ENCODE peak calls at places on chromosomes 11 and 22, in eight cellular contexts. Y is left lung, P is colonic mucosa, R is cardiac fibroblast, I is fibroblast of lung, B is GM23338, X is mesothelial cell of epicardium, G is Calu3. A is an unnamed sample.

GRCh38 chr11:110919241-110919893 is 207.1 kb upstream of the ARHGAP20 start:
- DNase-seq in Y (no peak), P (no peak), R (no peak), I (no peak), B (no peak), X (no peak), G (no peak), A (no peak)

GRCh38 chr11:36373040-36374010 is 77.2 kb downstream of the PRR5L start:
- DNase-seq in Y (no peak), P (no peak), R (no peak), I (no peak), B (no peak), X (no peak), G (no peak), A (no peak)

GRCh38 chr22:25174156-25174887 is 25.3 kb upstream of the CRYBB3 start:
- DNase-seq in Y (no peak), P (no peak), R (no peak), I (no peak), B (no peak), X (no peak), G (no peak), A (no peak)

GRCh38 chr11:43035011-43035564 is 276.7 kb upstream of the API5 start:
- DNase-seq in Y (no peak), P (no peak), R (no peak), I (no peak), B (no peak), X (no peak), G (peak), A (no peak)

GRCh38 chr11:134949121-134949591 is 537.1 kb upstream of the B3GAT1 start:
- DNase-seq in Y (no peak), P (no peak), R (peak), I (peak), B (no peak), X (no peak), G (no peak), A (no peak)

GRCh38 chr11:112744041-112744440 is 217.2 kb upstream of the NCAM1 start:
- DNase-seq in Y (no peak), P (no peak), R (no peak), I (no peak), B (no peak), X (no peak), G (no peak), A (no peak)

GRCh38 chr22:46678785-46679700 is 58.9 kb downstream of the GRAMD4 start:
- DNase-seq in Y (no peak), P (no peak), R (peak), I (peak), B (no peak), X (no peak), G (no peak), A (no peak)

GRCh38 chr11:11555228-11555627 is 66.6 kb downstream of the GALNT18 start:
- DNase-seq in Y (peak), P (no peak), R (no peak), I (no peak), B (no peak), X (no peak), G (no peak), A (no peak)

GRCh38 chr11:3080733-3081385 is 23.6 kb upstream of the CARS1 start:
- DNase-seq in Y (no peak), P (no peak), R (no peak), I (no peak), B (no peak), X (no peak), G (no peak), A (no peak)

GRCh38 chr22:43880743-43881055 is 11.1 kb downstream of the PNPLA5 start:
- DNase-seq in Y (no peak), P (no peak), R (no peak), I (no peak), B (no peak), X (no peak), G (no peak), A (no peak)

GRCh38 chr11:128240546-128240945 is 346.8 kb downstream of the ETS1 start:
- DNase-seq in Y (no peak), P (no peak), R (peak), I (peak), B (no peak), X (no peak), G (no peak), A (no peak)

GRCh38 chr22:22942511-22943329 is 55.1 kb downstream of the IGLL5 start:
- DNase-seq in Y (peak), P (peak), R (peak), I (peak), B (peak), X (peak), G (peak), A (peak)

GRCh38 chr11:44943696-44944095 is 7.0 kb downstream of the TP53I11 start:
- DNase-seq in Y (no peak), P (no peak), R (no peak), I (no peak), B (no peak), X (no peak), G (no peak), A (no peak)

GRCh38 chr22:37484115-37485005 is 1.8 kb downstream of the MFNG start:
- DNase-seq in Y (peak), P (peak), R (no peak), I (no peak), B (no peak), X (no peak), G (no peak), A (peak)

GRCh38 chr11:119108151-119108856 is 1.2 kb downstream of the C2CD2L start:
- DNase-seq in Y (no peak), P (peak), R (peak), I (no peak), B (peak), X (no peak), G (peak), A (no peak)

GRCh38 chr11:113184498-113184897 is 129.9 kb upstream of the TTC12 start:
- DNase-seq in Y (no peak), P (no peak), R (peak), I (peak), B (no peak), X (no peak), G (peak), A (no peak)

GRCh38 chr11:17479284-17480214 is 2.9 kb upstream of the ABCC8 start:
- DNase-seq in Y (no peak), P (peak), R (peak), I (peak), B (peak), X (no peak), G (peak), A (no peak)

GRCh38 chr22:48259991-48260670 is 1497.7 kb downstream of the TBC1D22A start:
- DNase-seq in Y (no peak), P (no peak), R (no peak), I (no peak), B (no peak), X (no peak), G (no peak), A (no peak)

GRCh38 chr11:129414144-129414876 is 38.7 kb downstream of the BARX2 start:
- DNase-seq in Y (no peak), P (no peak), R (no peak), I (no peak), B (no peak), X (no peak), G (no peak), A (no peak)

GRCh38 chr11:67312187-67313021 is 9.1 kb downstream of the SSH3 start:
- DNase-seq in Y (peak), P (peak), R (no peak), I (no peak), B (no peak), X (no peak), G (peak), A (no peak)

GRCh38 chr11:9574806-9575530 is 1.5 kb downstream of the WEE1 start:
- DNase-seq in Y (peak), P (peak), R (peak), I (peak), B (peak), X (no peak), G (peak), A (no peak)

DNA sequence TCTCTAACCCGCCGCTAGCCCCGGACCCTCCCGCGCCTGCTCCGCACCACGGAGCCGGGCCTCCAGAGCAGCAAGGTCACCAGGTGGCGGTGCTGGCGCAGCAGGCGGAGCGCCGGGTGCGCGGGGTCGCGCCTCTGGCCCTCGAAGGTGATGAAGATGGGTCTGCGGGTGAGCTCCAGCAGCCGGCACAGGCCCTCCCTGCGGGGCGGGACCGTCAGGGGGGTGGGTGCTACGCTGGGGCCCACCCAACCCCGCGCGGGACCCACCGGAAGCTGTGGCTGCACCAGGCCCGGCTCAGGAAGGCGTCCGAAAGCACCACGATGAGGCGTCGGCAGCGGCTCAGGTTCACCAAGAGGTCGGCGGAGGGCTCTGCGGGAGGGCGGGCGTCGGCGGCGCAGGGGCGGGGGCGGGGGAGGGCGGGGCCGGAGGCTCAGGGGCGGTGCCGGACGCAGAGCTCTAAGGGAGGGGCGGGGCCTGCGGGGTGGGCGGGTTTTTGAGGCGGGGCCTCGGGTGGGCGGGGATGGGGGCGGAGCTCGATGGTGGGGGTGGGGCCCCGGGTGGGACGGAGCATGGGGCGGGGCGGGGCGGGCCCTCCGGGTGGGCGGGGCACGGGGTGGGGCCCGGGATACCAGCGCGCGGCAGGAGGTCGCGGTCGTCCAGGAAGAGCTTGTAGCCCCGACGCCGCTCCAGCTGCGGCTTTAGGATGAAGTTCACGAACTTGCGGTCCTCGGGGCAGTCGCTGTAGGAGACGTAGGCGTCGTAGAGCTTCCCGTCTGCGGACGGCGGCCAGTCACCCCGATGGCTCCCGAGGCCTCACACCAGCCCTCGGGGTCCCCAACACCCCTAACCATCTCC is 7.8 kb downstream of the SIGIRR start:
- DNase-seq in Y (peak), P (peak), R (peak), I (peak), B (peak), X (peak), G (no peak), A (peak)
- TF ChIP-seq CTCF in Y (no peak), P (no peak), R (no peak), I (no peak), B (peak), X (no peak), G (no peak), A (peak)

GRCh38 chr22:17281026-17281809 is 62.0 kb upstream of the ADA2 start:
- DNase-seq in Y (no peak), P (no peak), R (peak), I (no peak), B (no peak), X (no peak), G (no peak), A (peak)

GRCh38 chr22:17284917-17285316 is 65.7 kb upstream of the ADA2 start:
- DNase-seq in Y (no peak), P (no peak), R (no peak), I (no peak), B (no peak), X (no peak), G (no peak), A (no peak)

GRCh38 chr22:17285661-17286060 is 66.4 kb upstream of the ADA2 start:
- DNase-seq in Y (no peak), P (no peak), R (no peak), I (no peak), B (no peak), X (no peak), G (no peak), A (no peak)

GRCh38 chr22:17283423-17283822 is 64.2 kb upstream of the ADA2 start:
- DNase-seq in Y (no peak), P (no peak), R (no peak), I (no peak), B (peak), X (no peak), G (no peak), A (peak)
- TF ChIP-seq CTCF in Y (no peak), P (no peak), R (no peak), I (no peak), B (peak), X (no peak), G (no peak), A (no peak)

DNA sequence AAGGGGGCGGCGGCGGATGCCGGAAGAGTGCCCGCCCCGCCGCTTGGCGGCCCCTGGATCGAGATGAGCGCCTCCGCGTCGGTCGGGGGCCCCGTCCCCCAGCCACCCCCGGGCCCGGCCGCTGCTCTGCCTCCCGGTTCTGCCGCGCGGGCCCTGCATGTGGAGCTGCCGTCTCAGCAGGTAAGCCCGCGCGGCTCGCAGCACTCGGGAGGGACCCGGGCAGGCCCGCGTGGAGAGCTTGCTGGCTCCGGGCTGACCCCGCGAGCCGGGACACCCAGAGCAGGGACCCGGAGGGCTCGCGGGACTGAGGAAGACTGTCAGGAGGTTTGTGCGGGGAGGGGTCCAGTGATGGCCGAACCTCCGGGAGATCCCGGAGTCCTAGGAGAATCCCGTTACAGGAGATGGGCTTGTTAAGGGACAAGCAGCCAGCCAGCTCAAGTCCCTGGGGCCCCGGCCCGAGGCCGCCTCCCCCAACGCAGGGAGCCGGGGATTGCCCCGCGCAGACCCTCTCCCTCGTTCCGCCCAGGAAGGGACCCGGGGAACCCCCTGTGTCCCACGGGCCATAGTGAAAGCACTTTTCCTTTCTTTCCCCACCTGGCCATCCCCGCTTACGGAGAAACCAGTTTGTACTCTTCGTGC is 454 bp downstream of the UVRAG start:
- DNase-seq in Y (peak), P (peak), R (peak), I (peak), B (peak), X (no peak), G (peak), A (no peak)
- TF ChIP-seq CTCF in Y (no peak), P (no peak), R (no peak), I (no peak), B (no peak), X (no peak), G (no peak), A (no peak)

GRCh38 chr22:31082606-31083376 is 1.7 kb downstream of the SMTN start:
- DNase-seq in Y (no peak), P (peak), R (peak), I (peak), B (peak), X (no peak), G (peak), A (peak)
- TF ChIP-seq CTCF in Y (peak), P (peak), R (peak), I (peak), B (peak), X (peak), G (peak), A (peak)

GRCh38 chr22:27937453-27937852 is 18.4 kb upstream of the PITPNB start:
- DNase-seq in Y (no peak), P (no peak), R (no peak), I (no peak), B (no peak), X (no peak), G (no peak), A (no peak)
- TF ChIP-seq CTCF in Y (no peak), P (no peak), R (peak), I (no peak), B (no peak), X (no peak), G (no peak), A (no peak)

DNA sequence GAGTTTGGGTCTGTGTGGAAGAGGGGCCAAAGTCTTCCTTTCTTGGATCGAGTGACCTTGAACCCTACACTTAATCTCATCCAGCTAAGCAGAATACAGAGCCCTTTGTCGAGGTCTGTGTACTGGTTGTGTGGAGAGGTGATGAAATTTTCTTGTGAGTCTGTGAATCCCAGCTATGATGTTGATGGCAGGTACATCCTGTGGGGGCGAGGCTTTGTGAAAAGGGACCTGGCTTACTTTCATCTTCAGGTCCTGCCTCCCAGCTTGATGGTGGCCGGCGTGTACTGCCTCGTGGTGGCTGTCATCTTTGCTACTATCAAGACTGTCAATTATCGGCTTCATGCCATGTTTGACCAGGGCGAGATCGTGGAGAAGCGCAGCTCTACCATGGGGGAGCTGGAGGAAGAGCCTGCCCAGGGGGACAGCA is 1.0 kb downstream of the PCNX3 start:
- DNase-seq in Y (no peak), P (no peak), R (no peak), I (no peak), B (no peak), X (no peak), G (no peak), A (no peak)
- TF ChIP-seq CTCF in Y (no peak), P (no peak), R (no peak), I (no peak), B (no peak), X (no peak), G (no peak), A (no peak)